ENCODE peak calls at places on chromosomes 5 and 9, in eight cellular contexts. G is putamen, C is NCI-H146, A is cardiac fibroblast, L is colonic mucosa, Q is A673, X is psoas muscle, M is iPS-NIHi11. K is an unnamed sample.

GRCh38 chr5:109704255-109704952 is 14.7 kb downstream of the MAN2A1 start:
- DNase-seq in G (no peak), C (no peak), M (no peak), L (no peak), Q (no peak), X (no peak), A (no peak), K (no peak)

GRCh38 chr5:95808686-95809413 is 13.7 kb downstream of the GLRX start:
- DNase-seq in L (peak), C (no peak), G (peak), Q (peak), A (peak), M (no peak), X (peak), K (peak)

GRCh38 chr9:126880947-126881332 is 20.5 kb downstream of the ZBTB34 start:
- DNase-seq in C (no peak), L (no peak), M (no peak), G (peak), Q (no peak), A (no peak), X (no peak), K (no peak)

GRCh38 chr5:41527201-41527779 is 16.9 kb upstream of the PLCXD3 start:
- DNase-seq in G (no peak), X (no peak), Q (peak), C (no peak), L (no peak), M (no peak), A (peak), K (no peak)

GRCh38 chr9:97615439-97616072 is 17.6 kb downstream of the TSTD2 start:
- DNase-seq in G (peak), X (no peak), C (peak), A (peak), L (peak), Q (peak), M (peak), K (peak)

GRCh38 chr5:59540366-59540765 is 353.2 kb downstream of the PDE4D start:
- DNase-seq in Q (no peak), C (peak), X (no peak), L (no peak), A (no peak), M (peak), G (peak), K (peak)

GRCh38 chr5:134116789-134117761 is 2.6 kb downstream of the TCF7 start:
- DNase-seq in M (no peak), A (no peak), L (no peak), G (no peak), X (no peak), C (no peak), Q (no peak), K (no peak)

GRCh38 chr5:135222171-135222681 is 176.8 kb downstream of the MACROH2A1 start:
- DNase-seq in C (no peak), M (no peak), G (no peak), L (no peak), A (no peak), X (peak), Q (no peak), K (no peak)

GRCh38 chr5:67354051-67354450 is 157.5 kb upstream of the CD180 start:
- DNase-seq in L (no peak), X (no peak), G (no peak), A (no peak), Q (no peak), C (no peak), M (no peak), K (no peak)

GRCh38 chr5:154375331-154376008 is 70.3 kb upstream of the SAP30L start:
- DNase-seq in C (no peak), G (no peak), L (no peak), Q (no peak), M (no peak), A (peak), X (no peak), K (no peak)

GRCh38 chr5:41856644-41857491 is 13.4 kb downstream of the OXCT1 start:
- DNase-seq in L (peak), M (peak), C (peak), G (peak), A (peak), X (no peak), Q (peak), K (peak)

GRCh38 chr9:21549251-21549765 is 67.2 kb upstream of the IFNE start:
- DNase-seq in G (no peak), A (peak), C (no peak), M (no peak), L (peak), X (no peak), Q (no peak), K (no peak)

GRCh38 chr9:976258-976804 is at the start of gene DMRT3:
- DNase-seq in C (no peak), X (no peak), G (no peak), Q (no peak), L (no peak), M (peak), A (no peak), K (peak)

GRCh38 chr9:126373241-126373640 is 46.6 kb downstream of the MVB12B start:
- DNase-seq in L (no peak), A (no peak), X (no peak), Q (no peak), G (no peak), M (no peak), C (no peak), K (no peak)

GRCh38 chr9:133521122-133522072 is 3.4 kb downstream of the MYMK start:
- DNase-seq in X (no peak), G (peak), M (no peak), A (no peak), L (no peak), Q (no peak), C (no peak), K (peak)

GRCh38 chr9:70859694-70860093 is 261.7 kb downstream of the TRPM3 start:
- DNase-seq in G (no peak), L (no peak), A (no peak), X (no peak), Q (no peak), M (no peak), C (no peak), K (no peak)

GRCh38 chr9:130185494-130186005 is 13.3 kb downstream of the NCS1 start:
- DNase-seq in G (no peak), M (peak), Q (no peak), X (no peak), L (no peak), C (no peak), A (peak), K (no peak)

GRCh38 chr5:111167551-111167950 is 56.6 kb upstream of the CAMK4 start:
- DNase-seq in L (no peak), M (no peak), A (no peak), C (no peak), G (no peak), X (no peak), Q (no peak), K (no peak)

GRCh38 chr9:30915451-30915850 is 1469.0 kb upstream of the ACO1 start:
- DNase-seq in G (no peak), A (no peak), C (no peak), L (no peak), Q (no peak), X (no peak), M (no peak), K (no peak)

GRCh38 chr9:135340143-135340655 is 139.4 kb upstream of the PPP1R26 start:
- DNase-seq in L (no peak), Q (peak), M (peak), G (no peak), X (no peak), C (no peak), A (no peak), K (no peak)

GRCh38 chr5:180235846-180236245 is 26.8 kb upstream of the RASGEF1C start:
- DNase-seq in C (no peak), A (no peak), Q (no peak), L (no peak), X (no peak), M (no peak), G (no peak), K (no peak)

GRCh38 chr5:66517361-66517760 is 78.8 kb upstream of the MAST4 start:
- DNase-seq in Q (no peak), G (no peak), M (no peak), C (no peak), L (no peak), X (no peak), A (no peak), K (peak)

GRCh38 chr5:170280090-170280493 is 17.5 kb downstream of the LCP2 start:
- DNase-seq in L (no peak), G (no peak), M (peak), C (no peak), Q (no peak), A (no peak), X (no peak), K (no peak)

GRCh38 chr5:176611435-176611834 is 1.5 kb upstream of the GPRIN1 start:
- DNase-seq in G (no peak), M (peak), A (peak), C (no peak), X (peak), L (peak), Q (peak), K (no peak)

GRCh38 chr5:109612278-109612905 is 77.3 kb upstream of the MAN2A1 start:
- DNase-seq in G (peak), C (no peak), X (no peak), Q (peak), M (peak), L (no peak), A (no peak), K (peak)

GRCh38 chr5:60477849-60478248 is 222.1 kb downstream of the DEPDC1B start:
- DNase-seq in M (no peak), A (no peak), C (no peak), G (no peak), Q (no peak), X (no peak), L (no peak), K (no peak)

GRCh38 chr5:178496661-178497060 is 93.5 kb downstream of the COL23A1 start:
- DNase-seq in X (no peak), M (no peak), A (no peak), Q (peak), G (no peak), L (no peak), C (no peak), K (no peak)

GRCh38 chr9:70607926-70608325 is 193.5 kb upstream of the KLF9 start:
- DNase-seq in Q (peak), A (no peak), X (no peak), L (peak), M (no peak), C (no peak), G (no peak), K (peak)

GRCh38 chr5:174935854-174936474 is 211.6 kb downstream of the MSX2 start:
- DNase-seq in X (peak), G (peak), L (peak), Q (peak), M (peak), A (peak), C (peak), K (peak)

GRCh38 chr5:103217101-103217500 is 41.5 kb upstream of the MACIR start:
- DNase-seq in Q (peak), L (no peak), G (no peak), M (no peak), C (no peak), X (no peak), A (peak), K (peak)

GRCh38 chr5:113233606-113234005 is 201.2 kb downstream of the TSSK1B start:
- DNase-seq in C (no peak), L (no peak), G (no peak), M (no peak), Q (no peak), X (no peak), A (no peak), K (peak)

GRCh38 chr9:81855538-81855937 is 72.7 kb upstream of the SPATA31D4 start:
- DNase-seq in X (no peak), A (no peak), G (no peak), Q (no peak), M (no peak), C (no peak), L (no peak), K (no peak)

GRCh38 chr5:12367973-12368372 is 463.7 kb upstream of the CTNND2 start:
- DNase-seq in Q (no peak), C (no peak), X (no peak), M (no peak), L (no peak), A (no peak), G (no peak), K (no peak)